ENCODE peak calls at places on chromosomes 1 and 21, in nine cellular contexts. One of them, this sample, is unnamed. For H3K4me1 and H3K9me3, the result is how much of the 10 kb centered on the place peaks cover.

GRCh38 chr1:83692524-83693336 is 306.2 kb downstream of the TTLL7 start:
- DNase-seq in psoas muscle: no peak
- DNase-seq in breast epithelium: no peak
- DNase-seq in OCI-LY7: peak
- DNase-seq in endothelial cell of umbilical vein: peak
- DNase-seq in naive thymus-derived CD4-positive, alpha-beta T cell: no peak
- DNase-seq in heart right ventricle: peak
- DNase-seq in right cardiac atrium: no peak
- DNase-seq in HCT116: no peak
- DNase-seq in this sample: no peak

GRCh38 chr21:37087188-37087587 is 14.1 kb downstream of the TTC3 start:
- DNase-seq in psoas muscle: no peak
- DNase-seq in breast epithelium: no peak
- DNase-seq in OCI-LY7: no peak
- DNase-seq in endothelial cell of umbilical vein: peak
- DNase-seq in naive thymus-derived CD4-positive, alpha-beta T cell: peak
- DNase-seq in heart right ventricle: no peak
- DNase-seq in right cardiac atrium: no peak
- DNase-seq in HCT116: peak
- DNase-seq in this sample: no peak

GRCh38 chr1:18160290-18160942 is 52.8 kb downstream of the IGSF21 start:
- DNase-seq in psoas muscle: peak
- DNase-seq in breast epithelium: peak
- DNase-seq in OCI-LY7: no peak
- DNase-seq in endothelial cell of umbilical vein: no peak
- DNase-seq in naive thymus-derived CD4-positive, alpha-beta T cell: no peak
- DNase-seq in heart right ventricle: peak
- DNase-seq in right cardiac atrium: peak
- DNase-seq in HCT116: no peak
- DNase-seq in this sample: no peak

GRCh38 chr1:45569571-45569961 is 14.3 kb upstream of the NASP start:
- DNase-seq in psoas muscle: no peak
- DNase-seq in breast epithelium: no peak
- DNase-seq in OCI-LY7: no peak
- DNase-seq in endothelial cell of umbilical vein: no peak
- DNase-seq in naive thymus-derived CD4-positive, alpha-beta T cell: no peak
- DNase-seq in heart right ventricle: no peak
- DNase-seq in right cardiac atrium: no peak
- DNase-seq in HCT116: no peak
- DNase-seq in this sample: no peak

GRCh38 chr1:53362270-53362669 is 34.4 kb upstream of the LRP8 start:
- DNase-seq in psoas muscle: no peak
- DNase-seq in breast epithelium: no peak
- DNase-seq in OCI-LY7: no peak
- DNase-seq in endothelial cell of umbilical vein: no peak
- DNase-seq in naive thymus-derived CD4-positive, alpha-beta T cell: no peak
- DNase-seq in heart right ventricle: no peak
- DNase-seq in right cardiac atrium: no peak
- DNase-seq in HCT116: no peak
- DNase-seq in this sample: no peak

GRCh38 chr1:184910596-184910995 is 63.7 kb downstream of the NIBAN1 start:
- DNase-seq in psoas muscle: peak
- DNase-seq in breast epithelium: no peak
- DNase-seq in OCI-LY7: no peak
- DNase-seq in endothelial cell of umbilical vein: no peak
- DNase-seq in naive thymus-derived CD4-positive, alpha-beta T cell: no peak
- DNase-seq in heart right ventricle: no peak
- DNase-seq in right cardiac atrium: peak
- DNase-seq in HCT116: no peak
- DNase-seq in this sample: no peak

GRCh38 chr1:41387667-41388091 is 26.4 kb downstream of the FOXO6 start:
- DNase-seq in psoas muscle: peak
- DNase-seq in breast epithelium: peak
- DNase-seq in OCI-LY7: no peak
- DNase-seq in endothelial cell of umbilical vein: no peak
- DNase-seq in naive thymus-derived CD4-positive, alpha-beta T cell: no peak
- DNase-seq in heart right ventricle: peak
- DNase-seq in right cardiac atrium: peak
- DNase-seq in HCT116: no peak
- DNase-seq in this sample: no peak

GRCh38 chr1:39799770-39800470 is 11.3 kb upstream of the BMP8B start:
- DNase-seq in psoas muscle: peak
- DNase-seq in breast epithelium: peak
- DNase-seq in OCI-LY7: peak
- DNase-seq in endothelial cell of umbilical vein: peak
- DNase-seq in naive thymus-derived CD4-positive, alpha-beta T cell: peak
- DNase-seq in heart right ventricle: peak
- DNase-seq in right cardiac atrium: peak
- DNase-seq in HCT116: peak
- DNase-seq in this sample: peak

GRCh38 chr1:156675271-156675708 is 1.9 kb downstream of the NES start:
- DNase-seq in psoas muscle: peak
- DNase-seq in breast epithelium: no peak
- DNase-seq in OCI-LY7: no peak
- DNase-seq in endothelial cell of umbilical vein: no peak
- DNase-seq in naive thymus-derived CD4-positive, alpha-beta T cell: no peak
- DNase-seq in heart right ventricle: no peak
- DNase-seq in right cardiac atrium: no peak
- DNase-seq in HCT116: no peak
- DNase-seq in this sample: no peak

GRCh38 chr1:160096491-160097116 is 1.8 kb downstream of the IGSF8 start:
- DNase-seq in psoas muscle: peak
- DNase-seq in breast epithelium: peak
- DNase-seq in OCI-LY7: no peak
- DNase-seq in endothelial cell of umbilical vein: no peak
- DNase-seq in naive thymus-derived CD4-positive, alpha-beta T cell: no peak
- DNase-seq in heart right ventricle: no peak
- DNase-seq in right cardiac atrium: peak
- DNase-seq in HCT116: no peak
- DNase-seq in this sample: no peak

GRCh38 chr1:177922209-177922608 is 47.6 kb downstream of the SEC16B start:
- DNase-seq in psoas muscle: no peak
- DNase-seq in breast epithelium: no peak
- DNase-seq in OCI-LY7: no peak
- DNase-seq in endothelial cell of umbilical vein: no peak
- DNase-seq in naive thymus-derived CD4-positive, alpha-beta T cell: no peak
- DNase-seq in heart right ventricle: no peak
- DNase-seq in right cardiac atrium: no peak
- DNase-seq in HCT116: no peak
- DNase-seq in this sample: no peak

GRCh38 chr1:145778146-145778540 is 45.8 kb downstream of the RNF115 start:
- DNase-seq in psoas muscle: no peak
- DNase-seq in breast epithelium: no peak
- DNase-seq in OCI-LY7: no peak
- DNase-seq in endothelial cell of umbilical vein: no peak
- DNase-seq in naive thymus-derived CD4-positive, alpha-beta T cell: no peak
- DNase-seq in heart right ventricle: no peak
- DNase-seq in right cardiac atrium: no peak
- DNase-seq in HCT116: no peak
- DNase-seq in this sample: no peak

GRCh38 chr1:92877081-92877711 is 45.4 kb downstream of the RPL5 start:
- DNase-seq in psoas muscle: no peak
- DNase-seq in breast epithelium: no peak
- DNase-seq in OCI-LY7: peak
- DNase-seq in endothelial cell of umbilical vein: no peak
- DNase-seq in naive thymus-derived CD4-positive, alpha-beta T cell: no peak
- DNase-seq in heart right ventricle: no peak
- DNase-seq in right cardiac atrium: no peak
- DNase-seq in HCT116: no peak
- DNase-seq in this sample: no peak

GRCh38 chr1:205658943-205659581 is 21.2 kb downstream of the SLC45A3 start:
- DNase-seq in psoas muscle: peak
- DNase-seq in breast epithelium: peak
- DNase-seq in OCI-LY7: peak
- DNase-seq in endothelial cell of umbilical vein: peak
- DNase-seq in naive thymus-derived CD4-positive, alpha-beta T cell: peak
- DNase-seq in heart right ventricle: peak
- DNase-seq in right cardiac atrium: peak
- DNase-seq in HCT116: no peak
- DNase-seq in this sample: peak

GRCh38 chr1:84223751-84224432 is 77.6 kb upstream of the SAMD13 start:
- DNase-seq in psoas muscle: no peak
- DNase-seq in breast epithelium: no peak
- DNase-seq in OCI-LY7: no peak
- DNase-seq in endothelial cell of umbilical vein: no peak
- DNase-seq in naive thymus-derived CD4-positive, alpha-beta T cell: no peak
- DNase-seq in heart right ventricle: no peak
- DNase-seq in right cardiac atrium: no peak
- DNase-seq in HCT116: no peak
- DNase-seq in this sample: no peak

GRCh38 chr1:214019499-214019898 is 31.7 kb downstream of the PROX1 start:
- DNase-seq in psoas muscle: no peak
- DNase-seq in breast epithelium: no peak
- DNase-seq in OCI-LY7: no peak
- DNase-seq in endothelial cell of umbilical vein: no peak
- DNase-seq in naive thymus-derived CD4-positive, alpha-beta T cell: no peak
- DNase-seq in heart right ventricle: no peak
- DNase-seq in right cardiac atrium: no peak
- DNase-seq in HCT116: no peak
- DNase-seq in this sample: no peak

GRCh38 chr1:91806777-91807700 is 78.9 kb downstream of the TGFBR3 start:
- DNase-seq in psoas muscle: no peak
- DNase-seq in breast epithelium: no peak
- DNase-seq in OCI-LY7: no peak
- DNase-seq in endothelial cell of umbilical vein: peak
- DNase-seq in naive thymus-derived CD4-positive, alpha-beta T cell: no peak
- DNase-seq in heart right ventricle: no peak
- DNase-seq in right cardiac atrium: no peak
- DNase-seq in HCT116: no peak
- DNase-seq in this sample: no peak

GRCh38 chr1:54850082-54850730 is 36.8 kb downstream of the DHCR24 start:
- DNase-seq in psoas muscle: no peak
- DNase-seq in breast epithelium: no peak
- DNase-seq in OCI-LY7: no peak
- DNase-seq in endothelial cell of umbilical vein: no peak
- DNase-seq in naive thymus-derived CD4-positive, alpha-beta T cell: no peak
- DNase-seq in heart right ventricle: no peak
- DNase-seq in right cardiac atrium: no peak
- DNase-seq in HCT116: no peak
- DNase-seq in this sample: no peak

GRCh38 chr1:228691926-228692325 is 43.4 kb upstream of the RHOU start:
- DNase-seq in psoas muscle: no peak
- DNase-seq in breast epithelium: peak
- DNase-seq in OCI-LY7: peak
- DNase-seq in endothelial cell of umbilical vein: peak
- DNase-seq in naive thymus-derived CD4-positive, alpha-beta T cell: peak
- DNase-seq in heart right ventricle: no peak
- DNase-seq in right cardiac atrium: no peak
- DNase-seq in HCT116: peak
- DNase-seq in this sample: peak

GRCh38 chr1:207885129-207886032 is 25.5 kb downstream of the CD34 start:
- DNase-seq in psoas muscle: peak
- DNase-seq in breast epithelium: peak
- DNase-seq in OCI-LY7: peak
- DNase-seq in endothelial cell of umbilical vein: peak
- DNase-seq in naive thymus-derived CD4-positive, alpha-beta T cell: peak
- DNase-seq in heart right ventricle: peak
- DNase-seq in right cardiac atrium: peak
- DNase-seq in HCT116: peak
- DNase-seq in this sample: peak

GRCh38 chr1:5235355-5235899 is 581.0 kb downstream of the AJAP1 start:
- DNase-seq in psoas muscle: no peak
- DNase-seq in breast epithelium: no peak
- DNase-seq in OCI-LY7: no peak
- DNase-seq in endothelial cell of umbilical vein: no peak
- DNase-seq in naive thymus-derived CD4-positive, alpha-beta T cell: no peak
- DNase-seq in heart right ventricle: no peak
- DNase-seq in right cardiac atrium: no peak
- DNase-seq in HCT116: no peak
- DNase-seq in this sample: no peak
- H3K4me3 ChIP-seq in psoas muscle: no peak
- H3K4me3 ChIP-seq in breast epithelium: no peak
- H3K4me3 ChIP-seq in OCI-LY7: no peak
- H3K4me3 ChIP-seq in endothelial cell of umbilical vein: no peak
- H3K4me3 ChIP-seq in naive thymus-derived CD4-positive, alpha-beta T cell: no peak
- H3K4me3 ChIP-seq in heart right ventricle: no peak
- H3K4me3 ChIP-seq in right cardiac atrium: no peak
- H3K4me3 ChIP-seq in HCT116: no peak
- H3K4me3 ChIP-seq in this sample: no peak

GRCh38 chr1:176552217-176552974 is 89.4 kb downstream of the PAPPA2 start:
- DNase-seq in psoas muscle: no peak
- DNase-seq in breast epithelium: no peak
- DNase-seq in OCI-LY7: no peak
- DNase-seq in endothelial cell of umbilical vein: no peak
- DNase-seq in naive thymus-derived CD4-positive, alpha-beta T cell: no peak
- DNase-seq in heart right ventricle: no peak
- DNase-seq in right cardiac atrium: no peak
- DNase-seq in HCT116: no peak
- DNase-seq in this sample: no peak
- H3K4me1 ChIP-seq in psoas muscle: under half
- H3K4me1 ChIP-seq in breast epithelium: under half
- H3K4me1 ChIP-seq in OCI-LY7: under half
- H3K4me1 ChIP-seq in endothelial cell of umbilical vein: under half
- H3K4me1 ChIP-seq in naive thymus-derived CD4-positive, alpha-beta T cell: under half
- H3K4me1 ChIP-seq in heart right ventricle: under half
- H3K4me1 ChIP-seq in right cardiac atrium: under half
- H3K4me1 ChIP-seq in HCT116: under half
- H3K4me1 ChIP-seq in this sample: under half

GRCh38 chr21:43602277-43603229 is 56.7 kb downstream of the HSF2BP start:
- DNase-seq in psoas muscle: no peak
- DNase-seq in breast epithelium: no peak
- DNase-seq in OCI-LY7: no peak
- DNase-seq in endothelial cell of umbilical vein: no peak
- DNase-seq in naive thymus-derived CD4-positive, alpha-beta T cell: no peak
- DNase-seq in heart right ventricle: no peak
- DNase-seq in right cardiac atrium: no peak
- DNase-seq in HCT116: no peak
- DNase-seq in this sample: no peak
- H3K9me3 ChIP-seq in psoas muscle: under half
- H3K9me3 ChIP-seq in breast epithelium: under half
- H3K9me3 ChIP-seq in OCI-LY7: under half
- H3K9me3 ChIP-seq in endothelial cell of umbilical vein: under half
- H3K9me3 ChIP-seq in naive thymus-derived CD4-positive, alpha-beta T cell: under half
- H3K9me3 ChIP-seq in heart right ventricle: under half
- H3K9me3 ChIP-seq in right cardiac atrium: under half
- H3K9me3 ChIP-seq in HCT116: under half
- H3K9me3 ChIP-seq in this sample: under half

GRCh38 chr1:212754193-212754592 is 37.4 kb downstream of the NSL1 start:
- DNase-seq in psoas muscle: no peak
- DNase-seq in breast epithelium: no peak
- DNase-seq in OCI-LY7: peak
- DNase-seq in endothelial cell of umbilical vein: no peak
- DNase-seq in naive thymus-derived CD4-positive, alpha-beta T cell: peak
- DNase-seq in heart right ventricle: no peak
- DNase-seq in right cardiac atrium: no peak
- DNase-seq in HCT116: no peak
- DNase-seq in this sample: no peak
- H3K4me3 ChIP-seq in psoas muscle: no peak
- H3K4me3 ChIP-seq in breast epithelium: no peak
- H3K4me3 ChIP-seq in OCI-LY7: peak
- H3K4me3 ChIP-seq in endothelial cell of umbilical vein: no peak
- H3K4me3 ChIP-seq in naive thymus-derived CD4-positive, alpha-beta T cell: peak
- H3K4me3 ChIP-seq in heart right ventricle: no peak
- H3K4me3 ChIP-seq in right cardiac atrium: no peak
- H3K4me3 ChIP-seq in HCT116: no peak
- H3K4me3 ChIP-seq in this sample: no peak

GRCh38 chr1:25435315-25436103 is 4.8 kb downstream of the MACO1 start:
- DNase-seq in psoas muscle: no peak
- DNase-seq in breast epithelium: no peak
- DNase-seq in OCI-LY7: peak
- DNase-seq in endothelial cell of umbilical vein: peak
- DNase-seq in naive thymus-derived CD4-positive, alpha-beta T cell: no peak
- DNase-seq in heart right ventricle: no peak
- DNase-seq in right cardiac atrium: no peak
- DNase-seq in HCT116: no peak
- DNase-seq in this sample: no peak
- H3K4me1 ChIP-seq in psoas muscle: half or more
- H3K4me1 ChIP-seq in breast epithelium: under half
- H3K4me1 ChIP-seq in OCI-LY7: under half
- H3K4me1 ChIP-seq in endothelial cell of umbilical vein: under half
- H3K4me1 ChIP-seq in naive thymus-derived CD4-positive, alpha-beta T cell: under half
- H3K4me1 ChIP-seq in heart right ventricle: half or more
- H3K4me1 ChIP-seq in right cardiac atrium: under half
- H3K4me1 ChIP-seq in HCT116: under half
- H3K4me1 ChIP-seq in this sample: half or more

This sample was measured in CD8-positive, alpha-beta memory T cell.